ENCODE peak calls at places on chromosomes 2 and 18, in six cellular contexts. One of them, this sample, is unnamed.
A peak's percentile ranks its signal among the peaks of the same experiment; 100 is the strongest.

GRCh38 chr2:238407566-238407965 is 19.2 kb upstream of the ASB1 start:
- DNase-seq in ecto neural progenitor cell: no peak
- DNase-seq in SW480: no peak
- DNase-seq in AG04450: no peak
- DNase-seq in mesothelial cell of epicardium: no peak
- DNase-seq in myocyte: no peak
- DNase-seq in this sample: no peak

GRCh38 chr2:227783404-227784138 is 30.1 kb upstream of the CCL20 start:
- DNase-seq in SW480: no peak
- DNase-seq in myocyte: no peak
- DNase-seq in ecto neural progenitor cell: no peak
- DNase-seq in mesothelial cell of epicardium: no peak
- DNase-seq in AG04450: no peak
- DNase-seq in this sample: no peak

GRCh38 chr2:235692671-235693171 is 198.9 kb downstream of the AGAP1 start:
- DNase-seq in SW480: peak; percentile 63
- DNase-seq in myocyte: no peak
- DNase-seq in mesothelial cell of epicardium: no peak
- DNase-seq in ecto neural progenitor cell: no peak
- DNase-seq in AG04450: no peak
- DNase-seq in this sample: no peak

GRCh38 chr18:10201655-10202054 is 252.8 kb upstream of the APCDD1 start:
- DNase-seq in myocyte: no peak
- DNase-seq in ecto neural progenitor cell: no peak
- DNase-seq in mesothelial cell of epicardium: no peak
- DNase-seq in SW480: no peak
- DNase-seq in AG04450: no peak
- DNase-seq in this sample: no peak

GRCh38 chr18:75783816-75784215 is 356.3 kb upstream of the SMIM21 start:
- DNase-seq in SW480: no peak
- DNase-seq in mesothelial cell of epicardium: no peak
- DNase-seq in ecto neural progenitor cell: no peak
- DNase-seq in AG04450: no peak
- DNase-seq in myocyte: no peak
- DNase-seq in this sample: no peak

GRCh38 chr18:63949068-63949737 is at the start of gene HMSD:
- DNase-seq in myocyte: peak; percentile 10
- DNase-seq in AG04450: no peak
- DNase-seq in ecto neural progenitor cell: peak; percentile 80
- DNase-seq in mesothelial cell of epicardium: peak; percentile 44
- DNase-seq in SW480: peak; percentile 2
- DNase-seq in this sample: peak; percentile 55

GRCh38 chr2:137838255-137839092 is 125.8 kb upstream of the HNMT start:
- DNase-seq in mesothelial cell of epicardium: no peak
- DNase-seq in ecto neural progenitor cell: no peak
- DNase-seq in SW480: peak; percentile 35
- DNase-seq in AG04450: peak; percentile 8
- DNase-seq in myocyte: peak; percentile 58
- DNase-seq in this sample: no peak

GRCh38 chr2:216643986-216644662 is 10.9 kb downstream of the IGFBP2 start:
- DNase-seq in SW480: no peak
- DNase-seq in ecto neural progenitor cell: no peak
- DNase-seq in mesothelial cell of epicardium: no peak
- DNase-seq in myocyte: peak; percentile 13
- DNase-seq in AG04450: no peak
- DNase-seq in this sample: no peak

GRCh38 chr2:23859983-23860382 is 66.9 kb downstream of the ATAD2B start:
- DNase-seq in mesothelial cell of epicardium: no peak
- DNase-seq in ecto neural progenitor cell: no peak
- DNase-seq in AG04450: no peak
- DNase-seq in myocyte: peak; percentile 16
- DNase-seq in SW480: no peak
- DNase-seq in this sample: no peak

GRCh38 chr2:186995092-186995491 is 146.1 kb upstream of the ZSWIM2 start:
- DNase-seq in mesothelial cell of epicardium: no peak
- DNase-seq in SW480: no peak
- DNase-seq in myocyte: peak; percentile 21
- DNase-seq in ecto neural progenitor cell: no peak
- DNase-seq in AG04450: no peak
- DNase-seq in this sample: no peak

GRCh38 chr2:45774688-45775244 is 123.3 kb downstream of the PRKCE start:
- DNase-seq in AG04450: no peak
- DNase-seq in mesothelial cell of epicardium: no peak
- DNase-seq in SW480: no peak
- DNase-seq in myocyte: no peak
- DNase-seq in ecto neural progenitor cell: no peak
- DNase-seq in this sample: no peak

GRCh38 chr2:70962885-70963878 is 15.2 kb upstream of the ANKRD53 start:
- DNase-seq in AG04450: no peak
- DNase-seq in ecto neural progenitor cell: peak; percentile 31
- DNase-seq in mesothelial cell of epicardium: no peak
- DNase-seq in myocyte: no peak
- DNase-seq in SW480: no peak
- DNase-seq in this sample: no peak

GRCh38 chr2:74010087-74010541 is 25.4 kb downstream of the TET3 start:
- DNase-seq in mesothelial cell of epicardium: peak; percentile 67
- DNase-seq in myocyte: no peak
- DNase-seq in ecto neural progenitor cell: no peak
- DNase-seq in AG04450: no peak
- DNase-seq in SW480: no peak
- DNase-seq in this sample: peak; percentile 73

GRCh38 chr18:69002233-69002632 is 204.4 kb downstream of the CCDC102B start:
- DNase-seq in AG04450: no peak
- DNase-seq in myocyte: peak; percentile 41
- DNase-seq in SW480: no peak
- DNase-seq in mesothelial cell of epicardium: no peak
- DNase-seq in ecto neural progenitor cell: no peak
- DNase-seq in this sample: no peak

GRCh38 chr18:42977982-42978595 is 137.4 kb downstream of the RIT2 start:
- DNase-seq in ecto neural progenitor cell: no peak
- DNase-seq in mesothelial cell of epicardium: no peak
- DNase-seq in AG04450: no peak
- DNase-seq in myocyte: no peak
- DNase-seq in SW480: no peak
- DNase-seq in this sample: no peak

GRCh38 chr2:11417946-11418585 is 47.9 kb downstream of the E2F6 start:
- DNase-seq in myocyte: no peak
- DNase-seq in AG04450: no peak
- DNase-seq in SW480: no peak
- DNase-seq in ecto neural progenitor cell: no peak
- DNase-seq in mesothelial cell of epicardium: no peak
- DNase-seq in this sample: no peak

GRCh38 chr2:174778479-174778962 is 14.2 kb upstream of the CHRNA1 start:
- DNase-seq in mesothelial cell of epicardium: no peak
- DNase-seq in AG04450: peak; percentile 97
- DNase-seq in SW480: peak; percentile 99
- DNase-seq in myocyte: peak; percentile 97
- DNase-seq in ecto neural progenitor cell: no peak
- DNase-seq in this sample: no peak

GRCh38 chr2:24009367-24009679 is 562 bp upstream of the MFSD2B start:
- DNase-seq in AG04450: no peak
- DNase-seq in mesothelial cell of epicardium: no peak
- DNase-seq in SW480: no peak
- DNase-seq in ecto neural progenitor cell: no peak
- DNase-seq in myocyte: no peak
- DNase-seq in this sample: no peak

GRCh38 chr2:29130295-29130694 is 15.1 kb downstream of the CLIP4 start:
- DNase-seq in AG04450: no peak
- DNase-seq in ecto neural progenitor cell: no peak
- DNase-seq in mesothelial cell of epicardium: no peak
- DNase-seq in SW480: peak; percentile 60
- DNase-seq in myocyte: peak; percentile 68
- DNase-seq in this sample: no peak

GRCh38 chr2:73870084-73870483 is 22.7 kb upstream of the ACTG2 start:
- DNase-seq in SW480: no peak
- DNase-seq in ecto neural progenitor cell: no peak
- DNase-seq in AG04450: peak; percentile 94
- DNase-seq in mesothelial cell of epicardium: no peak
- DNase-seq in myocyte: peak; percentile 75
- DNase-seq in this sample: no peak

GRCh38 chr2:217756375-217757107 is 246.3 kb downstream of the TNS1 start:
- DNase-seq in ecto neural progenitor cell: peak; percentile 92
- DNase-seq in myocyte: peak; percentile 49
- DNase-seq in AG04450: no peak
- DNase-seq in SW480: no peak
- DNase-seq in mesothelial cell of epicardium: peak; percentile 89
- DNase-seq in this sample: peak; percentile 97

GRCh38 chr18:49517483-49517882 is 30.4 kb upstream of the C18orf32 start:
- DNase-seq in ecto neural progenitor cell: no peak
- DNase-seq in SW480: no peak
- DNase-seq in AG04450: no peak
- DNase-seq in mesothelial cell of epicardium: no peak
- DNase-seq in myocyte: no peak
- DNase-seq in this sample: no peak

GRCh38 chr18:46155652-46156051 is 51.5 kb downstream of the HAUS1 start:
- DNase-seq in mesothelial cell of epicardium: no peak
- DNase-seq in myocyte: peak; percentile 55
- DNase-seq in ecto neural progenitor cell: no peak
- DNase-seq in AG04450: peak; percentile 58
- DNase-seq in SW480: no peak
- DNase-seq in this sample: no peak

GRCh38 chr2:239286901-239287300 is 113.9 kb downstream of the HDAC4 start:
- DNase-seq in mesothelial cell of epicardium: peak; percentile 6
- DNase-seq in myocyte: no peak
- DNase-seq in ecto neural progenitor cell: no peak
- DNase-seq in AG04450: no peak
- DNase-seq in SW480: no peak
- DNase-seq in this sample: no peak

GRCh38 chr2:63055510-63056308 is 5.1 kb downstream of the OTX1 start:
- DNase-seq in SW480: no peak
- DNase-seq in ecto neural progenitor cell: peak; percentile 60
- DNase-seq in AG04450: no peak
- DNase-seq in myocyte: peak; percentile 9
- DNase-seq in mesothelial cell of epicardium: no peak
- DNase-seq in this sample: no peak

GRCh38 chr2:223247136-223247535 is 195.1 kb downstream of the KCNE4 start:
- DNase-seq in SW480: no peak
- DNase-seq in AG04450: no peak
- DNase-seq in myocyte: peak; percentile 58
- DNase-seq in ecto neural progenitor cell: no peak
- DNase-seq in mesothelial cell of epicardium: no peak
- DNase-seq in this sample: peak; percentile 61

GRCh38 chr2:85468096-85468703 is 49.7 kb downstream of the SH2D6 start:
- DNase-seq in SW480: peak; percentile 80
- DNase-seq in myocyte: no peak
- DNase-seq in ecto neural progenitor cell: no peak
- DNase-seq in AG04450: no peak
- DNase-seq in mesothelial cell of epicardium: no peak
- DNase-seq in this sample: no peak

GRCh38 chr2:156319811-156320490 is 12.6 kb downstream of the NR4A2 start:
- DNase-seq in myocyte: peak; percentile 22
- DNase-seq in AG04450: no peak
- DNase-seq in ecto neural progenitor cell: peak; percentile 61
- DNase-seq in mesothelial cell of epicardium: no peak
- DNase-seq in SW480: no peak
- DNase-seq in this sample: no peak

GRCh38 chr2:158740127-158740526 is 55.0 kb upstream of the DAPL1 start:
- DNase-seq in ecto neural progenitor cell: no peak
- DNase-seq in AG04450: no peak
- DNase-seq in myocyte: no peak
- DNase-seq in mesothelial cell of epicardium: no peak
- DNase-seq in SW480: no peak
- DNase-seq in this sample: no peak

GRCh38 chr18:63961430-63961980 is 8.4 kb upstream of the SERPINB8 start:
- DNase-seq in ecto neural progenitor cell: no peak
- DNase-seq in AG04450: no peak
- DNase-seq in myocyte: no peak
- DNase-seq in SW480: no peak
- DNase-seq in mesothelial cell of epicardium: no peak
- DNase-seq in this sample: no peak

GRCh38 chr2:223598994-223599645 is 3.0 kb downstream of the SCG2 start:
- DNase-seq in mesothelial cell of epicardium: no peak
- DNase-seq in SW480: no peak
- DNase-seq in AG04450: peak; percentile 63
- DNase-seq in ecto neural progenitor cell: no peak
- DNase-seq in myocyte: peak; percentile 91
- DNase-seq in this sample: peak; percentile 45

GRCh38 chr18:10074122-10074521 is 160.3 kb downstream of the VAPA start:
- DNase-seq in SW480: peak; percentile 86
- DNase-seq in myocyte: no peak
- DNase-seq in ecto neural progenitor cell: no peak
- DNase-seq in mesothelial cell of epicardium: no peak
- DNase-seq in AG04450: no peak
- DNase-seq in this sample: no peak

GRCh38 chr2:20091305-20091991 is 40.0 kb upstream of the LAPTM4A start:
- DNase-seq in ecto neural progenitor cell: no peak
- DNase-seq in myocyte: peak; percentile 97
- DNase-seq in AG04450: peak; percentile 86
- DNase-seq in SW480: no peak
- DNase-seq in mesothelial cell of epicardium: no peak
- DNase-seq in this sample: no peak

GRCh38 chr18:79611040-79611681 is 68.4 kb upstream of the CTDP1 start:
- DNase-seq in mesothelial cell of epicardium: no peak
- DNase-seq in myocyte: peak; percentile 75
- DNase-seq in ecto neural progenitor cell: no peak
- DNase-seq in AG04450: peak; percentile 34
- DNase-seq in SW480: peak; percentile 74
- DNase-seq in this sample: no peak

GRCh38 chr2:239339726-239340654 is 60.8 kb downstream of the HDAC4 start:
- DNase-seq in SW480: no peak
- DNase-seq in AG04450: no peak
- DNase-seq in myocyte: no peak
- DNase-seq in mesothelial cell of epicardium: no peak
- DNase-seq in ecto neural progenitor cell: no peak
- DNase-seq in this sample: no peak

GRCh38 chr18:13530879-13531387 is 195.4 kb downstream of the FAM210A start:
- DNase-seq in mesothelial cell of epicardium: no peak
- DNase-seq in SW480: peak; percentile 37
- DNase-seq in AG04450: no peak
- DNase-seq in myocyte: peak; percentile 31
- DNase-seq in ecto neural progenitor cell: peak; percentile 55
- DNase-seq in this sample: peak; percentile 26